ENCODE peak calls at places on chromosome 14, in five cellular contexts. U is stimulated activated CD4-positive, alpha-beta T cell treated with anti-CD3 and anti-CD28 coated beads, Interleukin-15, amount 100 ng/mL, for 48 hours; Q is kidney tubule cell; E is tibial nerve; Z is psoas muscle. M is an unnamed sample.

GRCh38 chr14:52061380-52061779 is 7.5 kb downstream of the NID2 start:
- DNase-seq in U (no peak), Q (no peak), E (no peak), Z (no peak), M (no peak)

GRCh38 chr14:68571928-68572525 is 220.8 kb downstream of the ZFP36L1 start:
- DNase-seq in U (no peak), Q (no peak), E (no peak), Z (no peak), M (no peak)

GRCh38 chr14:89041245-89041585 is 216.8 kb downstream of the TTC8 start:
- DNase-seq in U (no peak), Q (peak), E (no peak), Z (no peak), M (no peak)

GRCh38 chr14:20757963-20758362 is 10.2 kb upstream of the EDDM3B start:
- DNase-seq in U (no peak), Q (no peak), E (peak), Z (no peak), M (no peak)

GRCh38 chr14:61894452-61895077 is 132.3 kb downstream of the SNAPC1 start:
- DNase-seq in U (peak), Q (peak), E (peak), Z (peak), M (peak)

GRCh38 chr14:92991536-92991935 is 68.6 kb downstream of the CHGA start:
- DNase-seq in U (no peak), Q (no peak), E (no peak), Z (peak), M (no peak)

GRCh38 chr14:89996963-89997362 is 41.2 kb downstream of the TDP1 start:
- DNase-seq in U (no peak), Q (no peak), E (no peak), Z (no peak), M (no peak)

GRCh38 chr14:87901196-87901595 is 91.8 kb downstream of the GALC start:
- DNase-seq in U (no peak), Q (no peak), E (no peak), Z (no peak), M (no peak)

GRCh38 chr14:28756896-28757570 is 9.6 kb upstream of the FOXG1 start:
- DNase-seq in U (no peak), Q (peak), E (no peak), Z (no peak), M (no peak)

GRCh38 chr14:104547998-104548700 is 31.4 kb upstream of the C14orf180 start:
- DNase-seq in U (no peak), Q (no peak), E (no peak), Z (no peak), M (no peak)

GRCh38 chr14:76293221-76293620 is 82.7 kb upstream of the ESRRB start:
- DNase-seq in U (no peak), Q (no peak), E (no peak), Z (no peak), M (no peak)